ENCODE peak calls at places on chromosome 14, in four cellular contexts. J is H9, L is IMR-90, S is neuronal stem cell. P is an unnamed sample.

GRCh38 chr14:54895683-54896082 is 6.9 kb downstream of the GCH1 start:
- DNase-seq in S (no peak), J (no peak), L (no peak), P (no peak)

GRCh38 chr14:59882957-59883356 is 12.4 kb upstream of the RTN1 start:
- DNase-seq in J (no peak), L (no peak), S (no peak), P (peak; percentile 5)

GRCh38 chr14:97275276-97275675 is 478.1 kb downstream of the VRK1 start:
- DNase-seq in J (no peak), S (no peak), L (no peak), P (no peak)

GRCh38 chr14:65268594-65268993 is 143.9 kb upstream of the FUT8 start:
- DNase-seq in J (no peak), L (no peak), S (no peak), P (no peak)

GRCh38 chr14:71403673-71404072 is 496.4 kb downstream of the PCNX1 start:
- DNase-seq in L (peak; percentile 44), J (no peak), S (no peak), P (peak; percentile 14)

GRCh38 chr14:79608426-79608825 is 602.9 kb downstream of the DIO2 start:
- DNase-seq in S (no peak), J (no peak), L (no peak), P (no peak)

GRCh38 chr14:97166497-97166896 is 369.3 kb downstream of the VRK1 start:
- DNase-seq in L (no peak), S (no peak), J (no peak), P (no peak)

GRCh38 chr14:87967496-87967895 is 25.5 kb downstream of the GALC start:
- DNase-seq in S (no peak), L (no peak), J (no peak), P (no peak)

GRCh38 chr14:29937116-29937515 is 9.5 kb upstream of the PRKD1 start:
- DNase-seq in S (no peak), L (peak; percentile 48), J (no peak), P (no peak)

GRCh38 chr14:102568115-102568614 is 24.3 kb upstream of the RCOR1 start:
- DNase-seq in S (no peak), J (peak; percentile 87), L (no peak), P (no peak)

GRCh38 chr14:101288436-101289229 is 272.7 kb upstream of the DIO3 start:
- DNase-seq in J (no peak), S (no peak), L (no peak), P (no peak)

GRCh38 chr14:55749201-55749812 is 169.3 kb downstream of the KTN1 start:
- DNase-seq in L (peak; percentile 15), S (no peak), J (no peak), P (peak; percentile 29)

GRCh38 chr14:32561520-32561919 is 232.4 kb downstream of the AKAP6 start:
- DNase-seq in S (no peak), L (peak; percentile 50), J (no peak), P (peak; percentile 89)

GRCh38 chr14:71142375-71143038 is 235.2 kb downstream of the PCNX1 start:
- DNase-seq in J (no peak), S (no peak), L (peak; percentile 98), P (peak; percentile 90)

GRCh38 chr14:76923422-76924362 is 97.5 kb downstream of the LRRC74A start:
- DNase-seq in J (no peak), L (no peak), S (no peak), P (no peak)

GRCh38 chr14:37172024-37172869 is at the start of gene SLC25A21:
- DNase-seq in L (peak; percentile 82), S (peak; percentile 61), J (peak; percentile 80), P (peak; percentile 87)

GRCh38 chr14:64060199-64060545 is 207.4 kb downstream of the SYNE2 start:
- DNase-seq in L (no peak), S (no peak), J (no peak), P (no peak)

GRCh38 chr14:86708846-86709339 is 1178.9 kb downstream of the FLRT2 start:
- DNase-seq in J (no peak), S (no peak), L (no peak), P (no peak)

GRCh38 chr14:29682789-29683188 is 244.9 kb downstream of the PRKD1 start:
- DNase-seq in J (no peak), S (no peak), L (no peak), P (no peak)

GRCh38 chr14:73613046-73613383 is 698 bp downstream of the ACOT6 start:
- DNase-seq in L (no peak), S (no peak), J (no peak), P (no peak)

GRCh38 chr14:56482306-56482705 is 97.3 kb upstream of the TMEM260 start:
- DNase-seq in S (no peak), L (peak; percentile 9), J (peak; percentile 79), P (peak; percentile 7)

GRCh38 chr14:70567791-70568190 is 32.7 kb downstream of the MED6 start:
- DNase-seq in S (no peak), L (peak; percentile 39), J (peak; percentile 68), P (peak; percentile 46)

GRCh38 chr14:62301911-62302310 is 539.7 kb downstream of the SNAPC1 start:
- DNase-seq in L (peak; percentile 62), J (no peak), S (no peak), P (peak; percentile 6)

GRCh38 chr14:57699947-57700346 is 165.9 kb downstream of the SLC35F4 start:
- DNase-seq in L (no peak), S (no peak), J (no peak), P (no peak)

GRCh38 chr14:54488318-54488645 is 498 bp downstream of the GMFB start:
- DNase-seq in J (no peak), S (no peak), L (no peak), P (no peak)

GRCh38 chr14:50846171-50846880 is 15.4 kb upstream of the NIN start:
- DNase-seq in L (peak; percentile 92), J (no peak), S (no peak), P (peak; percentile 75)

GRCh38 chr14:96626916-96627315 is 124.7 kb downstream of the PAPOLA start:
- DNase-seq in J (peak; percentile 18), L (no peak), S (no peak), P (no peak)

GRCh38 chr14:93989939-93990338 is 7.2 kb upstream of the CCDC197 start:
- DNase-seq in L (no peak), J (no peak), S (no peak), P (no peak)

GRCh38 chr14:20417250-20418186 is 4.2 kb upstream of the TEP1 start:
- DNase-seq in J (no peak), L (no peak), S (no peak), P (no peak)
- H3K27ac ChIP-seq in J (no peak overlapping the region), L (no peak overlapping the region), S (no peak overlapping the region), P (no peak overlapping the region)

DNA sequence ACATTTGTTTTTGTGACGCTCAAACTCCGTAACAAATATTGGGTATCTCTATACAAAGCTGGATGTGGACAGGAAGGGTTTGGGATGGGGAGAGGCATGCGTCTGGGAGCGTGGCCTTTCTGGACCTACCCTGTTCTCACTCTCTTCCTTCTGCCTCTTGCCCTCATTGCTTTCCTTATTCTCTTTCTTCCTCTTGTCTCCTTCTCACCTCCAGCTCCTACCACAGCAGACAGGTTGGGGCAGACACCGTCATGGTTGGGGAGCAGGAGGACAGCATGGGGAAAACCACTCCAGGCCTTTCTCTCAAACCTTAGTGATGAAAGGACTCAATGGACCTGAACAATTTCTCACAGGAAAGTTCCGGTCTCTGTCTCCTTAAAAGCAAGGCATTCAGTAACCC is 465.3 kb downstream of the RAD51B start:
- DNase-seq in J (no peak), S (no peak), L (no peak), P (no peak)
- H2BK120ac ChIP-seq in J (no peak overlapping the region), S (no peak overlapping the region), L (no peak overlapping the region), P (no peak overlapping the region)

GRCh38 chr14:61147369-61147897 is 133.7 kb downstream of the TMEM30B start:
- DNase-seq in S (no peak), L (peak; percentile 84), J (no peak), P (no peak)
- H3K27ac ChIP-seq in S (no peak overlapping the region), L (peak overlapping the region; percentile 99), J (no peak overlapping the region), P (peak overlapping the region; percentile 90)

GRCh38 chr14:104683653-104684448 is 5.6 kb upstream of the INF2 start:
- DNase-seq in J (no peak), S (no peak), L (no peak), P (no peak)

GRCh38 chr14:104682107-104682593 is 7.3 kb upstream of the INF2 start:
- DNase-seq in J (peak; percentile 96), S (no peak), L (no peak), P (no peak)

GRCh38 chr14:104680056-104680805 is 9.2 kb upstream of the INF2 start:
- DNase-seq in J (no peak), S (no peak), L (peak; percentile 85), P (peak; percentile 87)

GRCh38 chr14:104680806-104681688 is 8.4 kb upstream of the INF2 start:
- DNase-seq in J (no peak), L (peak; percentile 85), S (no peak), P (peak; percentile 91)

GRCh38 chr14:104681689-104682074 is 7.7 kb upstream of the INF2 start:
- DNase-seq in J (peak; percentile 94), L (peak; percentile 81), S (peak; percentile 63), P (peak; percentile 85)
- H2BK120ac ChIP-seq in J (no peak overlapping the region), L (peak overlapping the region; percentile 94), S (peak overlapping the region; percentile 75), P (peak overlapping the region; percentile 93)

GRCh38 chr14:100080206-100080605 is 15.0 kb downstream of the EVL start:
- DNase-seq in J (no peak), L (no peak), S (no peak), P (no peak)

GRCh38 chr14:100079606-100080005 is 14.4 kb downstream of the EVL start:
- DNase-seq in J (no peak), L (no peak), S (no peak), P (no peak)

GRCh38 chr14:100078216-100078780 is 13.1 kb downstream of the EVL start:
- DNase-seq in S (no peak), J (no peak), L (no peak), P (no peak)

GRCh38 chr14:100077441-100077840 is 12.2 kb downstream of the EVL start:
- DNase-seq in L (no peak), J (no peak), S (no peak), P (no peak)

DNA sequence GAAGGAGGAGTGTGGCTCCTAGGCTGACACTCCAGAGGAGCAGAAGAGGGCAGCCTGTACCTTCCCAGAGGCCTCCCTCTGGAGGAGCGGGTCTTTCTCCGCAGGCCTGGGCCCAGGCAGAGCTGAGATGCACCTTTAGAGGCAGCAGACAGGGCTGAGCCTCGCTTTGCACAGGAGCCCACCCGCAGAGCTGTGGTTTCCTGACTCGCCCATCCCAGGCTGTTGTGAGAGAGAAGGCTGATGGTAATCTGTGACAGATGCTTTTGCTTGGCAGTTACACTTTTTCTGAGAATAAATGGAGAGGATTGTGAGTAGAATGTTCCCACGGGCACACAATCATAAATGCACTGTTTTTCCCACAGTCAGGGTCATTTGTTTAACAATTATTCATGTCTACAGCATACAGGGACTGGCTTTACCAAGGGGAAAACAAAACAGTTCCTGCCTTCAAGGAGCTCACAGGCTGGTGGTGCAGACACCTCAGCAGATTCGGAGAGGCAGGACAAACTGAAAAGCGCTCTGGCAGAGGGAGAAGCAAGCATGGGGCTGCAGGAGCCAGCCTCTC is 13.9 kb downstream of the EVL start:
- DNase-seq in J (peak; percentile 78), L (peak; percentile 72), S (no peak), P (peak; percentile 73)
- H3K27ac ChIP-seq in J (no peak overlapping the region), L (no peak overlapping the region), S (no peak overlapping the region), P (no peak overlapping the region)

P was measured in mesenchymal stem cell.